ENCODE peak calls at places on chromosomes 4 and X, in nine cellular contexts. J, D, T, U, O, N, F, B and E are unnamed samples.
A peak's percentile ranks its signal among the peaks of the same experiment; 100 is the strongest.

GRCh38 chr4:168353746-168354145 is 35.2 kb upstream of the DDX60 start:
- DNase-seq in J (no peak), D (no peak), T (no peak), U (no peak), O (no peak), N (no peak), F (no peak), B (no peak), E (no peak)

GRCh38 chr4:53676402-53676871 is 85.2 kb upstream of the LNX1 start:
- DNase-seq in J (no peak), D (no peak), T (no peak), U (no peak), O (no peak), N (no peak), F (no peak), B (peak; percentile 85), E (no peak)

GRCh38 chrX:154411981-154412340 is 622 bp downstream of the TAFAZZIN start:
- DNase-seq in J (peak; percentile 81), D (peak; percentile 77), T (no peak), U (no peak), O (no peak), N (peak; percentile 67), F (no peak), B (peak; percentile 71), E (peak; percentile 33)

GRCh38 chr4:141501395-141501794 is 135.0 kb upstream of the IL15 start:
- DNase-seq in J (no peak), D (no peak), T (no peak), U (no peak), O (no peak), N (no peak), F (no peak), B (no peak), E (no peak)

GRCh38 chr4:15754323-15754722 is 23.8 kb upstream of the CD38 start:
- DNase-seq in J (peak; percentile 16), D (no peak), T (no peak), U (no peak), O (no peak), N (no peak), F (no peak), B (peak; percentile 86), E (no peak)

GRCh38 chrX:132180929-132181328 is 38.3 kb downstream of the RAP2C start:
- DNase-seq in J (no peak), D (no peak), T (no peak), U (no peak), O (no peak), N (no peak), F (no peak), B (no peak), E (no peak)

GRCh38 chr4:54737421-54737820 is 79.7 kb downstream of the KIT start:
- DNase-seq in J (no peak), D (no peak), T (no peak), U (no peak), O (no peak), N (no peak), F (no peak), B (no peak), E (no peak)

GRCh38 chr4:186844059-186844681 is 120.5 kb upstream of the FAT1 start:
- DNase-seq in J (peak; percentile 45), D (no peak), T (no peak), U (peak; percentile 67), O (no peak), N (no peak), F (no peak), B (no peak), E (no peak)

GRCh38 chr4:46931981-46932380 is 22.9 kb upstream of the COX7B2 start:
- DNase-seq in J (peak; percentile 51), D (peak; percentile 75), T (no peak), U (no peak), O (no peak), N (no peak), F (no peak), B (peak; percentile 61), E (no peak)

GRCh38 chrX:120790118-120790517 is 85.5 kb downstream of the CT47B1 start:
- DNase-seq in J (peak; percentile 19), D (peak; percentile 71), T (no peak), U (no peak), O (peak; percentile 29), N (peak; percentile 36), F (peak; percentile 33), B (peak; percentile 66), E (no peak)

GRCh38 chrX:45771114-45771513 is 570.4 kb upstream of the DIPK2B start:
- DNase-seq in J (peak; percentile 60), D (no peak), T (no peak), U (no peak), O (no peak), N (peak; percentile 39), F (peak; percentile 64), B (peak; percentile 56), E (no peak)

GRCh38 chrX:96389314-96390048 is 295.2 kb upstream of the DIAPH2 start:
- DNase-seq in J (no peak), D (no peak), T (no peak), U (no peak), O (no peak), N (no peak), F (no peak), B (no peak), E (no peak)

GRCh38 chr4:75653845-75654503 is 19.2 kb downstream of the G3BP2 start:
- DNase-seq in J (peak; percentile 44), D (peak; percentile 74), T (no peak), U (no peak), O (no peak), N (no peak), F (no peak), B (no peak), E (no peak)

GRCh38 chr4:157013656-157014055 is 42.1 kb upstream of the PDGFC start:
- DNase-seq in J (no peak), D (no peak), T (no peak), U (no peak), O (no peak), N (no peak), F (no peak), B (no peak), E (no peak)

GRCh38 chr4:155079866-155080265 is 128.6 kb upstream of the NPY2R start:
- DNase-seq in J (no peak), D (no peak), T (no peak), U (no peak), O (no peak), N (no peak), F (no peak), B (no peak), E (no peak)

DNA sequence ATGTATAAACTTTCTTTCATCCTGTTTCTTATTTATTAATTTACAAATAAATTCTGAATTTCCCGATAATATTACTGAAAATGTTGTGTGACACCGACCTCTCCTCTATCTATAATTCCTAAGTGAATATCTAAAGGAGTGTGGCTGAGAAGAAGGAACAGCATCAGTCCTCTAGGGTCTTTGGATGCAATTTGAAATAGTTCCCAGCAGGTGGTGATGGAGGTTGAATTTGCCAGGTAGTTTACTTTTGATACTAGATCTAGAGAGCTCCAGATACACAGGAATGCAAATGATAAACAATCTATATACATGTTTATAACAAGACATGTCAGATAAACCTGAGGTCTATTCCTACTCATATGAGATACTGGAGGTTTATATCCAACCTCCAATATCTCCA is 305.4 kb downstream of the PCDH18 start:
- DNase-seq in J (no peak), D (peak; percentile 51), T (no peak), U (no peak), O (no peak), N (no peak), F (peak; percentile 13), B (peak; percentile 1), E (no peak)
- TF ChIP-seq CTCF in J (no peak), D (peak; percentile 51), T (peak; percentile 57), U (no peak), O (peak; percentile 64), N (no peak), F (no peak), B (no peak), E (no peak)

DNA sequence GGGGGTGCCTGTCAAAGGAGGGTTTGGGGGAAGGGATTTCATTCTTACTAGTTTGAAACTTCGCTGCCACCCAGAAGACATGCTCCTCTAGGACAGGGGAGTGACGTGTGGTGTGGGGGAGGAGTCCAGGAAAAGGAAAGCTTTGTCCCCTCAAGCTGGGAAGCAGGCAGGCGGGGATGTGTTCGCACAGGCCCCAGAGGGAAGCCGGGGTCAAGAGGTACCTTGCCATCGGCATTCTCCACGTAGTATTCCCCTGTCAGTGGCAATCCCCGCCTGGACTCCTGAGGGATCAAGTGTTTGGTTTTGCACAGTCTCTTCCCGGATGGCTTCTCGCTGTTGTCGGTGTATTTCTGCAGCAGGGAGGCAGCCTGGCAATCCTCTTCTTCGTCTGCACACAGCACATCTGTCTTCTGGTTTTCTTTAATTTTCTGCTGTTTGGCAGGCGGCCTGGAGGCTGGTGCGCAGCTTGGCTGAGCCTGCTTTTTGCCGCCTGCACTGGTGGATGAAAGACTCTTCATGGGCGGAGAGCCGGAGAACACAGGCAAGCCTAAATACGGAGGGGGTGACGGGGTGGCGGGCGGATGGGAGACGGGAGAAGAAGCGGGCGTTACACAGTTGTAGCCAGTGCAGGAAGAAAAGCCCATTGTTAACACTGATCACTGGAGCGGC is 35.1 kb downstream of the BCOR start:
- DNase-seq in J (no peak), D (no peak), T (no peak), U (no peak), O (no peak), N (no peak), F (no peak), B (no peak), E (no peak)
- TF ChIP-seq CTCF in J (no peak), D (no peak), T (no peak), U (no peak), O (no peak), N (no peak), F (no peak), B (no peak), E (no peak)

GRCh38 chrX:114952696-114953095 is 64.7 kb downstream of the IL13RA2 start:
- DNase-seq in J (no peak), D (peak; percentile 46), T (no peak), U (no peak), O (no peak), N (no peak), F (no peak), B (no peak), E (no peak)
- TF ChIP-seq CTCF in J (no peak), D (peak; percentile 68), T (no peak), U (no peak), O (no peak), N (no peak), F (no peak), B (no peak), E (no peak)

GRCh38 chr4:173231916-173232315 is 63.3 kb downstream of the GALNT7 start:
- DNase-seq in J (no peak), D (no peak), T (no peak), U (no peak), O (no peak), N (no peak), F (peak; percentile 19), B (peak; percentile 49), E (no peak)
- TF ChIP-seq CTCF in J (no peak), D (peak; percentile 35), T (no peak), U (no peak), O (peak; percentile 48), N (peak; percentile 14), F (no peak), B (peak; percentile 6), E (no peak)

DNA sequence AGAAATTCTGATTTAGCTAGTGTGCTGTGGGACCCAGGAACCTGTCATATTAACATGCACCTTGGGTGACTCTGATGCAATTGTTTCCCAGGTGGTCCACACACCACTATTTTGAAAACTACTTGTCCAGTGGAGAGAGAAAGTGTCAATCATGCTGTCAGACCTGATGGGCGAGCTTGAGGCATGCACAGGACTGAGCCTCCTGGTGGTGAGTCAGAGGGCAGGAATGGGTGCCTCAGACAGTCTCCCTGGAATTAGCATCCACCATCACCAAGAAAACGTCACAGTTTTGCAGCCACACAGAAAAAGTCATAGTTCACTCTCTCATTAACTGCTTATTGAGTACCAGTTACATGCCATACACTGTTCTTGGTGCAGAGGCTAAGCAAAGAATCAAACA is 181.8 kb upstream of the MAOA start:
- DNase-seq in J (no peak), D (peak; percentile 11), T (no peak), U (no peak), O (peak; percentile 19), N (no peak), F (peak; percentile 24), B (no peak), E (no peak)
- TF ChIP-seq CTCF in J (no peak), D (peak; percentile 36), T (no peak), U (no peak), O (no peak), N (no peak), F (no peak), B (no peak), E (no peak)